ENCODE peak calls at places on chromosomes 13 and 19, in ten cellular contexts. One of them, this sample, is unnamed.

GRCh38 chr13:28047784-28048388 is 52.5 kb downstream of the FLT3 start:
- DNase-seq in IMR-90: peak; percentile 79
- DNase-seq in left ventricle myocardium inferior: no peak
- DNase-seq in transverse colon: peak; percentile 11
- DNase-seq in lower leg skin: no peak
- DNase-seq in CD4-positive, alpha-beta T cell: no peak
- DNase-seq in type B pancreatic cell: no peak
- DNase-seq in heart left ventricle: no peak
- DNase-seq in WTC11: no peak
- DNase-seq in cardiac fibroblast: no peak
- DNase-seq in this sample: no peak

GRCh38 chr13:93714171-93714570 is 487.6 kb downstream of the GPC6 start:
- DNase-seq in IMR-90: peak; percentile 15
- DNase-seq in left ventricle myocardium inferior: no peak
- DNase-seq in transverse colon: no peak
- DNase-seq in lower leg skin: no peak
- DNase-seq in CD4-positive, alpha-beta T cell: no peak
- DNase-seq in type B pancreatic cell: no peak
- DNase-seq in heart left ventricle: no peak
- DNase-seq in WTC11: no peak
- DNase-seq in cardiac fibroblast: no peak
- DNase-seq in this sample: no peak

GRCh38 chr19:28012361-28012760 is 1200.6 kb downstream of the UQCRFS1 start:
- DNase-seq in IMR-90: no peak
- DNase-seq in left ventricle myocardium inferior: no peak
- DNase-seq in transverse colon: no peak
- DNase-seq in lower leg skin: no peak
- DNase-seq in CD4-positive, alpha-beta T cell: no peak
- DNase-seq in type B pancreatic cell: no peak
- DNase-seq in heart left ventricle: no peak
- DNase-seq in WTC11: peak; percentile 76
- DNase-seq in cardiac fibroblast: no peak
- DNase-seq in this sample: no peak

GRCh38 chr19:23101241-23101640 is 15.6 kb upstream of the ZNF730 start:
- DNase-seq in IMR-90: no peak
- DNase-seq in left ventricle myocardium inferior: no peak
- DNase-seq in transverse colon: no peak
- DNase-seq in lower leg skin: no peak
- DNase-seq in CD4-positive, alpha-beta T cell: no peak
- DNase-seq in type B pancreatic cell: no peak
- DNase-seq in heart left ventricle: no peak
- DNase-seq in WTC11: no peak
- DNase-seq in cardiac fibroblast: no peak
- DNase-seq in this sample: no peak

GRCh38 chr19:13053761-13054604 is 48.7 kb downstream of the LYL1 start:
- DNase-seq in IMR-90: peak; percentile 96
- DNase-seq in left ventricle myocardium inferior: peak; percentile 93
- DNase-seq in transverse colon: peak; percentile 79
- DNase-seq in lower leg skin: peak; percentile 97
- DNase-seq in CD4-positive, alpha-beta T cell: no peak
- DNase-seq in type B pancreatic cell: no peak
- DNase-seq in heart left ventricle: peak; percentile 93
- DNase-seq in WTC11: peak; percentile 44
- DNase-seq in cardiac fibroblast: peak; percentile 95
- DNase-seq in this sample: no peak

GRCh38 chr19:5738423-5738822 is 18.0 kb downstream of the CATSPERD start:
- DNase-seq in IMR-90: no peak
- DNase-seq in left ventricle myocardium inferior: no peak
- DNase-seq in transverse colon: no peak
- DNase-seq in lower leg skin: no peak
- DNase-seq in CD4-positive, alpha-beta T cell: no peak
- DNase-seq in type B pancreatic cell: no peak
- DNase-seq in heart left ventricle: no peak
- DNase-seq in WTC11: no peak
- DNase-seq in cardiac fibroblast: peak; percentile 37
- DNase-seq in this sample: no peak

GRCh38 chr13:101523732-101524131 is 71.3 kb downstream of the ITGBL1 start:
- DNase-seq in IMR-90: peak; percentile 84
- DNase-seq in left ventricle myocardium inferior: no peak
- DNase-seq in transverse colon: no peak
- DNase-seq in lower leg skin: no peak
- DNase-seq in CD4-positive, alpha-beta T cell: no peak
- DNase-seq in type B pancreatic cell: no peak
- DNase-seq in heart left ventricle: no peak
- DNase-seq in WTC11: no peak
- DNase-seq in cardiac fibroblast: peak; percentile 88
- DNase-seq in this sample: no peak

GRCh38 chr13:110173247-110173818 is 133.6 kb downstream of the COL4A1 start:
- DNase-seq in IMR-90: peak; percentile 13
- DNase-seq in left ventricle myocardium inferior: no peak
- DNase-seq in transverse colon: no peak
- DNase-seq in lower leg skin: no peak
- DNase-seq in CD4-positive, alpha-beta T cell: no peak
- DNase-seq in type B pancreatic cell: no peak
- DNase-seq in heart left ventricle: no peak
- DNase-seq in WTC11: no peak
- DNase-seq in cardiac fibroblast: peak; percentile 26
- DNase-seq in this sample: no peak

GRCh38 chr13:44934724-44935123 is 54.5 kb downstream of the NUFIP1 start:
- DNase-seq in IMR-90: peak; percentile 67
- DNase-seq in left ventricle myocardium inferior: no peak
- DNase-seq in transverse colon: no peak
- DNase-seq in lower leg skin: no peak
- DNase-seq in CD4-positive, alpha-beta T cell: no peak
- DNase-seq in type B pancreatic cell: no peak
- DNase-seq in heart left ventricle: no peak
- DNase-seq in WTC11: no peak
- DNase-seq in cardiac fibroblast: peak; percentile 87
- DNase-seq in this sample: no peak

DNA sequence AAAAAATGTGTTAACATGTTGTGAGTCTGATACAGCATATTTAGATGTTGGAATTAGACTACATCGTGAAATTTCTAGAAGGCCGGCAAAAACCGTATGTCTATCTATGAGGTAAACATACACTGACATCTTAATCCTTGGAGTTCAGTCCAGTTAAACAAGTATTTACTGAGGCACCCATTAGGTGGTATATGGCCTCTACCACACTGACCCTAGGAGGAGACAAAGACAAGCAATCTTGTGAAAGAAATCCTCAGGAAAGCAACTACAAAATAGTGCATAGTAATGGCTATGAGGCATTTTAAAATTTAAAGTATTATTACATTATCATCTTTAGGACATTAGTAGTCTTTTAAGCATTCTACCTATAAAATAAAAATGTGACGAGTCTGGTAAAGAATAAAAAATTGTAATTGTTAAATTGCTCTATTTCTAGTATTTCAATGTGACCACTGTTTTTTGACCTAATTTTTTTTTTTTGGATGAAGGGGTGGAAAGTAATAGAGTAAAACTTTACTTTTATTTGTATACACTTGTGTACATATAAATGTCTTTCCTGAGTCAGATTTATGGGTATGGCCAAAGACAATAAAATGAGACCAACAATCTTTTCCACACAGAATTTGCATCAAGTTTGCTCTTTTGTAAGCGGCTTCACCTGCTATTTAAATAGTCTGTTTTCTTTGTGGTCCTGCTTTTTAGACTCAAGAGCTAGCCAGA is 50.5 kb downstream of the KATNAL1 start:
- DNase-seq in IMR-90: no peak
- DNase-seq in left ventricle myocardium inferior: no peak
- DNase-seq in transverse colon: no peak
- DNase-seq in lower leg skin: no peak
- DNase-seq in CD4-positive, alpha-beta T cell: no peak
- DNase-seq in type B pancreatic cell: no peak
- DNase-seq in heart left ventricle: no peak
- DNase-seq in WTC11: no peak
- DNase-seq in cardiac fibroblast: peak; percentile 9
- DNase-seq in this sample: no peak
- TF ChIP-seq CTCF in IMR-90: no peak
- TF ChIP-seq CTCF in left ventricle myocardium inferior: no peak
- TF ChIP-seq CTCF in transverse colon: no peak
- TF ChIP-seq CTCF in lower leg skin: no peak
- TF ChIP-seq CTCF in CD4-positive, alpha-beta T cell: no peak
- TF ChIP-seq CTCF in type B pancreatic cell: no peak
- TF ChIP-seq CTCF in heart left ventricle: no peak
- TF ChIP-seq CTCF in WTC11: no peak
- TF ChIP-seq CTCF in cardiac fibroblast: no peak
- TF ChIP-seq CTCF in this sample: no peak

GRCh38 chr13:75073791-75074190 is 408.2 kb downstream of the TBC1D4 start:
- DNase-seq in IMR-90: no peak
- DNase-seq in left ventricle myocardium inferior: no peak
- DNase-seq in transverse colon: no peak
- DNase-seq in lower leg skin: no peak
- DNase-seq in CD4-positive, alpha-beta T cell: no peak
- DNase-seq in type B pancreatic cell: no peak
- DNase-seq in heart left ventricle: no peak
- DNase-seq in WTC11: no peak
- DNase-seq in cardiac fibroblast: no peak
- DNase-seq in this sample: no peak

GRCh38 chr13:75076476-75076875 is 405.5 kb downstream of the TBC1D4 start:
- DNase-seq in IMR-90: no peak
- DNase-seq in left ventricle myocardium inferior: no peak
- DNase-seq in transverse colon: no peak
- DNase-seq in lower leg skin: no peak
- DNase-seq in CD4-positive, alpha-beta T cell: no peak
- DNase-seq in type B pancreatic cell: no peak
- DNase-seq in heart left ventricle: no peak
- DNase-seq in WTC11: no peak
- DNase-seq in cardiac fibroblast: no peak
- DNase-seq in this sample: no peak

GRCh38 chr13:75079226-75079625 is 402.7 kb downstream of the TBC1D4 start:
- DNase-seq in IMR-90: peak; percentile 66
- DNase-seq in left ventricle myocardium inferior: no peak
- DNase-seq in transverse colon: no peak
- DNase-seq in lower leg skin: no peak
- DNase-seq in CD4-positive, alpha-beta T cell: no peak
- DNase-seq in type B pancreatic cell: no peak
- DNase-seq in heart left ventricle: no peak
- DNase-seq in WTC11: no peak
- DNase-seq in cardiac fibroblast: peak; percentile 90
- DNase-seq in this sample: no peak
- TF ChIP-seq CTCF in IMR-90: no peak
- TF ChIP-seq CTCF in left ventricle myocardium inferior: no peak
- TF ChIP-seq CTCF in transverse colon: no peak
- TF ChIP-seq CTCF in lower leg skin: no peak
- TF ChIP-seq CTCF in CD4-positive, alpha-beta T cell: no peak
- TF ChIP-seq CTCF in type B pancreatic cell: no peak
- TF ChIP-seq CTCF in heart left ventricle: no peak
- TF ChIP-seq CTCF in WTC11: no peak
- TF ChIP-seq CTCF in cardiac fibroblast: no peak
- TF ChIP-seq CTCF in this sample: no peak

GRCh38 chr13:43306364-43306763 is 283.0 kb downstream of the DNAJC15 start:
- DNase-seq in IMR-90: no peak
- DNase-seq in left ventricle myocardium inferior: no peak
- DNase-seq in transverse colon: no peak
- DNase-seq in lower leg skin: no peak
- DNase-seq in CD4-positive, alpha-beta T cell: no peak
- DNase-seq in type B pancreatic cell: no peak
- DNase-seq in heart left ventricle: no peak
- DNase-seq in WTC11: no peak
- DNase-seq in cardiac fibroblast: no peak
- DNase-seq in this sample: no peak

GRCh38 chr13:43304449-43304848 is 281.1 kb downstream of the DNAJC15 start:
- DNase-seq in IMR-90: no peak
- DNase-seq in left ventricle myocardium inferior: no peak
- DNase-seq in transverse colon: no peak
- DNase-seq in lower leg skin: no peak
- DNase-seq in CD4-positive, alpha-beta T cell: no peak
- DNase-seq in type B pancreatic cell: no peak
- DNase-seq in heart left ventricle: no peak
- DNase-seq in WTC11: no peak
- DNase-seq in cardiac fibroblast: no peak
- DNase-seq in this sample: no peak

GRCh38 chr13:43303040-43303729 is 279.8 kb downstream of the DNAJC15 start:
- DNase-seq in IMR-90: peak; percentile 70
- DNase-seq in left ventricle myocardium inferior: peak; percentile 54
- DNase-seq in transverse colon: peak; percentile 28
- DNase-seq in lower leg skin: no peak
- DNase-seq in CD4-positive, alpha-beta T cell: no peak
- DNase-seq in type B pancreatic cell: no peak
- DNase-seq in heart left ventricle: peak; percentile 56
- DNase-seq in WTC11: peak; percentile 66
- DNase-seq in cardiac fibroblast: peak; percentile 66
- DNase-seq in this sample: no peak

GRCh38 chr13:43305416-43305815 is 282.0 kb downstream of the DNAJC15 start:
- DNase-seq in IMR-90: peak; percentile 49
- DNase-seq in left ventricle myocardium inferior: no peak
- DNase-seq in transverse colon: no peak
- DNase-seq in lower leg skin: no peak
- DNase-seq in CD4-positive, alpha-beta T cell: no peak
- DNase-seq in type B pancreatic cell: no peak
- DNase-seq in heart left ventricle: no peak
- DNase-seq in WTC11: no peak
- DNase-seq in cardiac fibroblast: peak; percentile 74
- DNase-seq in this sample: no peak

GRCh38 chr13:43304945-43305344 is 281.6 kb downstream of the DNAJC15 start:
- DNase-seq in IMR-90: no peak
- DNase-seq in left ventricle myocardium inferior: no peak
- DNase-seq in transverse colon: no peak
- DNase-seq in lower leg skin: no peak
- DNase-seq in CD4-positive, alpha-beta T cell: no peak
- DNase-seq in type B pancreatic cell: no peak
- DNase-seq in heart left ventricle: no peak
- DNase-seq in WTC11: no peak
- DNase-seq in cardiac fibroblast: no peak
- DNase-seq in this sample: no peak
- TF ChIP-seq CTCF in IMR-90: no peak
- TF ChIP-seq CTCF in left ventricle myocardium inferior: no peak
- TF ChIP-seq CTCF in transverse colon: no peak
- TF ChIP-seq CTCF in lower leg skin: no peak
- TF ChIP-seq CTCF in CD4-positive, alpha-beta T cell: no peak
- TF ChIP-seq CTCF in type B pancreatic cell: no peak
- TF ChIP-seq CTCF in heart left ventricle: no peak
- TF ChIP-seq CTCF in WTC11: no peak
- TF ChIP-seq CTCF in cardiac fibroblast: no peak
- TF ChIP-seq CTCF in this sample: no peak

DNA sequence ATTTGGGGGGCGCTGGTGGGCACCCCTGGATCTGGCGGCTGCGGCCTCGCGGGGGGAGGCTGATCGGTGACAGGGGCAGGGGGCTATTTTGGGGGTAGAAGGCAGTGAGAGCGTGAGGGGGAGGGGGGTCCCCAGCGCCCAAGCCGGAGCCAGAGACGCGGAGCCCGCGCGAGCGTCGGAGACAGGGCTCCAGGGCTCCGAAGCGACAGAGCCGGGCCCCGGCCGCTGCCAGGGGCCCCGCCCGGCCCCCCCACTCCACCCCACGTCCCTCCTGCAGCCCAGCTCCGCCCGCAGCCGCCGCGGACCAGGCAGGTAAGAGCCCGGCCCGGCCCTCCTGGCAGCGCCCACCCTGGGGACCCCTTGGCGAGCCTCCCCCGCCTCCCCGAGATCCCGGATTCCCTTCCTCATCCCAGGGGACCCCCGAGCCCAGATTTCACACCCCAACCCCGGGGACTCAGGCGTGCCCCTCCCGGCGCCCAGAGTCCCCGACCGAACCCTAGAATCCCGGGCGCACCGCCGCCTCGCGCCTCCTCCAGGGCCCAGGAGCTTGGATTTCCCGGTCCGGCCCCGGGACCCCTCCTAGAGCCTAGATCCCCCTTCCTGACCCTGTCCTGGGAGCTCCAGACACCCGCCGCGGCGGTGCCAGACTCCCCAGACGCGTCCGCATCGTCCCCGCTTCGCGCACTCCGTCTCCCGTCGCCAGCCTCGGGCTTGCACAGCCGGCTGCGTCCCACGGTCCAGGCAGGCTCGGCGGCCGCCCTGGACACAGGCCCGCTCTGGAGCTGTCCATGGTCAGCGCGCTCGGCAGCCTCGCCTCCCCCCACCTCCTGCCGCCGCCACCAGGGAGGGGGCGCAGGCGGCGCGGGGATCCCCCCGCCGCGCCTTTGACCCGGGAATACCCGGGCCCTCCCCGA is at the start of gene PPFIA3:
- DNase-seq in IMR-90: peak; percentile 54
- DNase-seq in left ventricle myocardium inferior: peak; percentile 76
- DNase-seq in transverse colon: peak; percentile 65
- DNase-seq in lower leg skin: peak; percentile 94
- DNase-seq in CD4-positive, alpha-beta T cell: no peak
- DNase-seq in type B pancreatic cell: no peak
- DNase-seq in heart left ventricle: peak; percentile 71
- DNase-seq in WTC11: peak; percentile 63
- DNase-seq in cardiac fibroblast: peak; percentile 59
- DNase-seq in this sample: no peak
- TF ChIP-seq CTCF in IMR-90: no peak
- TF ChIP-seq CTCF in left ventricle myocardium inferior: no peak
- TF ChIP-seq CTCF in transverse colon: no peak
- TF ChIP-seq CTCF in lower leg skin: no peak
- TF ChIP-seq CTCF in CD4-positive, alpha-beta T cell: no peak
- TF ChIP-seq CTCF in type B pancreatic cell: no peak
- TF ChIP-seq CTCF in heart left ventricle: no peak
- TF ChIP-seq CTCF in WTC11: no peak
- TF ChIP-seq CTCF in cardiac fibroblast: no peak
- TF ChIP-seq CTCF in this sample: no peak